ENCODE peak calls at places on chromosomes 6 and 20, in nine cellular contexts. B, E, Y, Q, C, N, O, G and R are unnamed samples.

GRCh38 chr20:12808006-12808567 is 200.7 kb upstream of the SPTLC3 start:
- DNase-seq in B (no peak), E (no peak), Y (no peak), Q (no peak), C (no peak), N (no peak), O (no peak), G (no peak), R (no peak)

GRCh38 chr6:44969446-44970175 is 358.5 kb upstream of the RUNX2 start:
- DNase-seq in B (no peak), E (no peak), Y (no peak), Q (no peak), C (no peak), N (no peak), O (no peak), G (no peak), R (no peak)

GRCh38 chr6:109447878-109448555 is 7.5 kb downstream of the SMPD2 start:
- DNase-seq in B (no peak), E (no peak), Y (no peak), Q (no peak), C (no peak), N (no peak), O (no peak), G (no peak), R (no peak)

GRCh38 chr6:101181006-101181405 is 212.5 kb upstream of the GRIK2 start:
- DNase-seq in B (no peak), E (no peak), Y (no peak), Q (no peak), C (no peak), N (no peak), O (no peak), G (no peak), R (no peak)

GRCh38 chr6:4587171-4587570 is 189.0 kb upstream of the CDYL start:
- DNase-seq in B (no peak), E (no peak), Y (no peak), Q (no peak), C (no peak), N (no peak), O (no peak), G (no peak), R (no peak)

GRCh38 chr6:39426057-39426592 is 103.6 kb upstream of the KCNK16 start:
- DNase-seq in B (no peak), E (no peak), Y (no peak), Q (no peak), C (no peak), N (no peak), O (no peak), G (no peak), R (no peak)

GRCh38 chr20:61643631-61644386 is 391.7 kb downstream of the CDH4 start:
- DNase-seq in B (no peak), E (no peak), Y (no peak), Q (no peak), C (no peak), N (no peak), O (no peak), G (peak; percentile 35), R (no peak)

GRCh38 chr6:168441434-168442391 is 729 bp downstream of the SMOC2 start:
- DNase-seq in B (no peak), E (no peak), Y (no peak), Q (no peak), C (no peak), N (no peak), O (no peak), G (no peak), R (no peak)

GRCh38 chr6:6556738-6557503 is 31.6 kb upstream of the LY86 start:
- DNase-seq in B (no peak), E (peak; percentile 52), Y (peak; percentile 26), Q (peak; percentile 74), C (no peak), N (peak; percentile 50), O (no peak), G (peak; percentile 23), R (peak; percentile 34)

GRCh38 chr6:113381957-113382356 is 475.2 kb upstream of the MARCKS start:
- DNase-seq in B (no peak), E (peak; percentile 26), Y (no peak), Q (no peak), C (no peak), N (no peak), O (no peak), G (no peak), R (no peak)

GRCh38 chr6:165817148-165817547 is 154.1 kb upstream of the PDE10A start:
- DNase-seq in B (no peak), E (no peak), Y (no peak), Q (no peak), C (no peak), N (no peak), O (no peak), G (no peak), R (no peak)

GRCh38 chr6:24332306-24332705 is 25.6 kb downstream of the DCDC2 start:
- DNase-seq in B (no peak), E (no peak), Y (no peak), Q (peak; percentile 15), C (no peak), N (no peak), O (peak; percentile 42), G (no peak), R (no peak)

GRCh38 chr20:44579313-44580090 is 2.9 kb upstream of the PKIG start:
- DNase-seq in B (no peak), E (no peak), Y (no peak), Q (no peak), C (no peak), N (no peak), O (no peak), G (no peak), R (no peak)

GRCh38 chr20:36369739-36370138 is 63.6 kb downstream of the DLGAP4 start:
- DNase-seq in B (no peak), E (no peak), Y (no peak), Q (no peak), C (no peak), N (no peak), O (no peak), G (no peak), R (no peak)

GRCh38 chr20:36368400-36368799 is 62.3 kb downstream of the DLGAP4 start:
- DNase-seq in B (no peak), E (no peak), Y (no peak), Q (no peak), C (no peak), N (no peak), O (no peak), G (no peak), R (no peak)

GRCh38 chr20:36367370-36367745 is 61.2 kb downstream of the DLGAP4 start:
- DNase-seq in B (no peak), E (no peak), Y (no peak), Q (no peak), C (no peak), N (no peak), O (no peak), G (no peak), R (no peak)

GRCh38 chr20:36367907-36368306 is 61.8 kb downstream of the DLGAP4 start:
- DNase-seq in B (no peak), E (no peak), Y (no peak), Q (no peak), C (no peak), N (no peak), O (no peak), G (no peak), R (no peak)

DNA sequence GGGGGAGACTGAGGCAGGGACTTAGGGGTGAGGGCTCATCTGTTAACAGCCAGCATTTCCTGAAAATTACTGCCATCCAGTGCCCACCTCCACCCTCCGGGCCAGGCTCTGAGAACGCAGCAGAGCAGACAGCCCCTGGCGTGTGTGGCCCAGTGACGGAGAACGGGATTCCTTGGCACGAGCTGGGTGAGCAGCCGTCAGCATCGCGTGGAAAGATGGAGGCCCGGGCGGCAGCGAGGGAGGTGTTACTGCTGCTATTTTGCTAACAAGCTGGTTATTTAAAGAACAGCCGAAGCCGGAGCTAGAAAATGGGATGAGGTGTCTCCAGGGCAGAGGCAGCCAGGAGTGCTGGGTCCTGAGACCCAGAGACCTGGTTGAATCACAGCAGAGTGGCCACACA is 62.7 kb downstream of the DLGAP4 start:
- DNase-seq in B (no peak), E (no peak), Y (no peak), Q (no peak), C (no peak), N (no peak), O (peak; percentile 82), G (no peak), R (no peak)
- H3K27ac ChIP-seq in B (no peak overlapping the region), E (no peak overlapping the region), Y (no peak overlapping the region), Q (no peak overlapping the region), C (no peak overlapping the region), N (no peak overlapping the region), O (no peak overlapping the region), G (no peak overlapping the region), R (no peak overlapping the region)

GRCh38 chr20:23080521-23080920 is 5.6 kb downstream of the CD93 start:
- DNase-seq in B (no peak), E (no peak), Y (no peak), Q (no peak), C (no peak), N (no peak), O (no peak), G (no peak), R (no peak)
- H3K4me3 ChIP-seq in B (no peak overlapping the region), E (peak overlapping the region; percentile 9), Y (no peak overlapping the region), Q (no peak overlapping the region), C (no peak overlapping the region), N (no peak overlapping the region), O (no peak overlapping the region), G (no peak overlapping the region), R (no peak overlapping the region)

DNA sequence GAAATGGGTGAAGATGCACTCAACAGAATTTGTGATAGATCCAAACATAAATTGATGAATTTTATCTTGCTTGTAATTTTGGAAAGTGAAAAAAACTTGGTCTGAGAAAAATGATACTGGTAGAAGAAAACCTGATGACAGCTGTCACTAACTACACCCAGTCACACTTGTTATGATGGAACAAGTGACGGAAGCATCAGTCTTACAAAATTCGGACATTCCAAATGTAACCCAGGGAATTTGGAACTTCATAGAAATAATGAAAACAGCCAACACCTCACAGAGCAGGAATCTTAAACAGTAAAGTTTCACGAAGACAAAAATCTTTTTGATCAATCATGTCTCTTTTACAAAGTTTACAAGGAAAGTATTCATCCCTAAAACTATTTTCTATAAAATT is 123.9 kb downstream of the RIN2 start:
- DNase-seq in B (no peak), E (no peak), Y (no peak), Q (no peak), C (no peak), N (no peak), O (no peak), G (no peak), R (no peak)
- H3K27ac ChIP-seq in B (no peak overlapping the region), E (no peak overlapping the region), Y (no peak overlapping the region), Q (peak overlapping the region; percentile 95), C (no peak overlapping the region), N (no peak overlapping the region), O (no peak overlapping the region), G (no peak overlapping the region), R (no peak overlapping the region)

GRCh38 chr6:73109659-73110058 is 115.6 kb downstream of the KHDC1L start:
- DNase-seq in B (no peak), E (no peak), Y (no peak), Q (no peak), C (no peak), N (no peak), O (no peak), G (no peak), R (no peak)
- H3K4me3 ChIP-seq in B (no peak overlapping the region), E (no peak overlapping the region), Y (no peak overlapping the region), Q (no peak overlapping the region), C (no peak overlapping the region), N (no peak overlapping the region), O (no peak overlapping the region), G (no peak overlapping the region), R (no peak overlapping the region)